ENCODE peak calls at places on chromosomes 3 and 15, in four cellular contexts. V is K562, J is HL-60, G is GM12878. N is an unnamed sample.
A peak's percentile ranks its signal among the peaks of the same experiment; 100 is the strongest.

GRCh38 chr3:99175276-99175801 is 273.8 kb upstream of the DCBLD2 start:
- DNase-seq in G (no peak), V (no peak), J (no peak), N (no peak)

GRCh38 chr3:4547799-4548198 is 54.7 kb downstream of the ITPR1 start:
- DNase-seq in V (no peak), J (no peak), G (no peak), N (no peak)

GRCh38 chr15:58077427-58077826 is 11.9 kb upstream of the ALDH1A2 start:
- DNase-seq in G (no peak), V (no peak), J (no peak), N (no peak)

GRCh38 chr3:45464336-45464809 is 76.0 kb downstream of the LARS2 start:
- DNase-seq in G (no peak), J (peak; percentile 49), V (peak; percentile 60), N (no peak)

GRCh38 chr3:131083190-131083863 is 56.6 kb downstream of the NEK11 start:
- DNase-seq in V (no peak), G (no peak), J (no peak), N (no peak)

GRCh38 chr15:77030928-77031375 is 36.0 kb downstream of the PSTPIP1 start:
- DNase-seq in V (no peak), G (no peak), J (no peak), N (no peak)

GRCh38 chr15:42832577-42832976 is 88.0 kb downstream of the TTBK2 start:
- DNase-seq in J (no peak), V (no peak), G (no peak), N (no peak)

GRCh38 chr15:26095710-26096330 is 232.7 kb upstream of the ATP10A start:
- DNase-seq in V (no peak), G (no peak), J (no peak), N (no peak)

GRCh38 chr3:8996681-8997121 is 33.4 kb upstream of the RAD18 start:
- DNase-seq in G (no peak), V (no peak), J (no peak), N (no peak)

GRCh38 chr3:104411760-104412159 is 954.9 kb upstream of the ALCAM start:
- DNase-seq in J (no peak), G (no peak), V (no peak), N (no peak)

GRCh38 chr15:63597033-63597790 is at the start of gene FBXL22:
- DNase-seq in G (no peak), V (no peak), J (no peak), N (no peak)

GRCh38 chr3:196501316-196502064 is 2.1 kb downstream of the RNF168 start:
- DNase-seq in V (no peak), J (no peak), G (no peak), N (no peak)

GRCh38 chr3:119891944-119892721 is 110.2 kb downstream of the NR1I2 start:
- DNase-seq in V (peak; percentile 12), J (peak; percentile 8), G (peak; percentile 30), N (no peak)

GRCh38 chr3:134029734-134030381 is at the start of gene SLCO2A1:
- DNase-seq in V (no peak), G (no peak), J (no peak), N (peak; percentile 32)

GRCh38 chr3:187277129-187277462 is 14.4 kb downstream of the MASP1 start:
- DNase-seq in J (no peak), V (no peak), G (no peak), N (no peak)

GRCh38 chr3:35523838-35524237 is 115.5 kb upstream of the ARPP21 start:
- DNase-seq in V (no peak), J (no peak), G (no peak), N (no peak)

GRCh38 chr15:38557855-38558713 is 6.5 kb downstream of the RASGRP1 start:
- DNase-seq in G (no peak), J (no peak), V (no peak), N (no peak)

GRCh38 chr15:80991446-80991845 is 1.8 kb upstream of the MESD start:
- DNase-seq in V (peak; percentile 47), G (no peak), J (no peak), N (no peak)

GRCh38 chr3:49329201-49329600 is 10.7 kb downstream of the USP4 start:
- DNase-seq in J (no peak), G (no peak), V (no peak), N (no peak)
- TF ChIP-seq SPI1 in J (no peak), G (no peak), V (no peak), N (no peak)

GRCh38 chr3:57434041-57434440 is 110.1 kb downstream of the DNAH12 start:
- DNase-seq in V (no peak), G (no peak), J (no peak), N (no peak)
- TF ChIP-seq SPI1 in V (no peak), G (no peak), J (no peak), N (no peak)

GRCh38 chr15:75188499-75188898 is 13.2 kb upstream of the C15orf39 start:
- DNase-seq in V (no peak), G (no peak), J (no peak), N (no peak)
- TF ChIP-seq SPI1 in V (no peak), G (no peak), J (no peak), N (no peak)

DNA sequence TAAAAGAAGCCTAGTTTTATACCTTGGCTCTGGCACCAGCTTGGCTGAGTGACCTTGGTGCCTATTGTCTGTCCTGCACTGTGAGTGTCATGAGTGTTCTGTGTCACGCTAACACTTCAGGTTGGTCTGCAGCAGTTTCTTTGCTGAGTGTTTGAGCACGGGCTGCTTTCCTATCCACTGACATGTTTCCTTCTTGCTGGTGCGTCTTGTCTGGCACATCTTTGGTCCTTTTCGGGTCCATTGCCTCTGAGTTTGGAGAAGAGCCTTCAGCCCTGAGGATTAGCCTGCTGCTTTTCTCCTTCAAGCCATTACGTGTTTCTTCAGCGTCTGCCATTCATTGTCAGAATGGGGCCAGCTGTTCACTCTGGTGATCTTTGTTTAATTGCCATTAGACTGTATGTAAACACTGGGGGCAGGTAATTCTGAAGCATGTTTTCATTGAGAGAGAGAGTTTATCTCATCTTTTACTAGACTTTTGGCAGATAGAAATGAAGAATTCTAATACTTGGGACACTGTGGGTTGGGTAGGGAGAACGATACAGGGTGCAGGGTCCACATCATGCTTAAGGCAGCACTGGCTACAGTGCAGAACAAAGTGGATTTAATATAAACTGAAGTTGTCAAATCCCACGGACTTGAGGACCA is 55.5 kb downstream of the LRRC28 start:
- DNase-seq in J (no peak), V (no peak), G (no peak), N (no peak)
- TF ChIP-seq SPI1 in J (no peak), V (no peak), G (no peak), N (no peak)